ENCODE peak calls at places on chromosomes 1 and 21, in six cellular contexts. F, Q, M, D, T and L are unnamed samples. For H3K27me3, the result is how much of the 10 kb centered on the place peaks cover.

GRCh38 chr1:244435562-244436205 is 16.0 kb downstream of the ADSS2 start:
- DNase-seq in T (no peak), F (no peak), M (no peak), Q (no peak), D (no peak), L (no peak)

GRCh38 chr1:156146749-156147405 is 6.5 kb upstream of the SEMA4A start:
- DNase-seq in Q (no peak), T (no peak), M (no peak), D (no peak), F (no peak), L (no peak)

GRCh38 chr1:230509281-230509977 is 83.3 kb upstream of the PGBD5 start:
- DNase-seq in T (peak), F (no peak), D (peak), Q (no peak), M (peak), L (no peak)

GRCh38 chr1:106568575-106568974 is 487.9 kb upstream of the PRMT6 start:
- DNase-seq in M (no peak), D (no peak), T (no peak), F (no peak), Q (no peak), L (peak)

GRCh38 chr1:41355761-41356160 is 5.5 kb upstream of the FOXO6 start:
- DNase-seq in T (no peak), M (no peak), D (no peak), Q (no peak), F (no peak), L (no peak)

GRCh38 chr1:247415423-247416361 is at the start of gene NLRP3:
- DNase-seq in F (peak), D (peak), Q (peak), M (peak), T (no peak), L (peak)

GRCh38 chr1:28078680-28079626 is 9.5 kb downstream of the EYA3 start:
- DNase-seq in T (no peak), F (no peak), Q (no peak), D (no peak), M (peak), L (no peak)

GRCh38 chr21:34351786-34352241 is 12.0 kb upstream of the KCNE2 start:
- DNase-seq in M (peak), D (no peak), Q (no peak), F (no peak), T (no peak), L (peak)

GRCh38 chr1:101137144-101138126 is 99.4 kb upstream of the S1PR1 start:
- DNase-seq in D (no peak), T (no peak), M (no peak), Q (no peak), F (no peak), L (no peak)

GRCh38 chr1:52111492-52111891 is 30.4 kb upstream of the ZFYVE9 start:
- DNase-seq in D (no peak), M (no peak), Q (no peak), T (no peak), F (no peak), L (no peak)

GRCh38 chr1:246583448-246584185 is 17.4 kb downstream of the CNST start:
- DNase-seq in T (peak), M (peak), D (no peak), F (peak), Q (no peak), L (no peak)

GRCh38 chr1:202130275-202130646 is 7.5 kb downstream of the GPR37L1 start:
- DNase-seq in T (no peak), Q (no peak), M (no peak), F (no peak), D (no peak), L (no peak)

GRCh38 chr1:195704028-195704427 is 904.2 kb downstream of the KCNT2 start:
- DNase-seq in Q (no peak), F (no peak), M (no peak), T (no peak), D (no peak), L (no peak)

GRCh38 chr1:159177273-159177907 is 6.0 kb downstream of the CADM3 start:
- DNase-seq in F (peak), T (no peak), M (peak), D (no peak), Q (no peak), L (no peak)

GRCh38 chr1:178607718-178608408 is 95.0 kb downstream of the TEX35 start:
- DNase-seq in T (no peak), Q (no peak), F (no peak), M (no peak), D (no peak), L (peak)

DNA sequence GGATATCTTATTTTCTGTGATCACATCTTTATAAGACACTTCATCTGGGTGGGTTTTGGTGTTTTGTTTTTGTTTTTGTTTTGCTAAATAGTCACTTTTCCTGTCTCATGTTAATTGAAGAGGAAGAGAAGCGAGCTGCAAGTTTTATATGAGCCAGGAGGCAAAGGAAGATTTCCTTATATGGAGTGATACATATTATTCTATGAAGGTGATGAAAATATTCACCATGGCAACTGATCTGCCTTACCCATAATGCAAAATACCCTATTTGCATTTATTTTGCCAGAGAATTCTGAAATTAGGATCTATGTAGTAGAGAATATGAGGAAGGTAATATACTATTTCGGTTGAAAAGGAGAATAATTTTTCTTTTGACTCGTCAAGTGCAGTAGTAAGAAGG is 13.9 kb downstream of the CXADR start:
- DNase-seq in F (no peak), T (no peak), D (no peak), M (no peak), Q (no peak), L (no peak)
- H3K4me3 ChIP-seq in F (no peak), T (no peak), D (no peak), M (no peak), Q (no peak), L (no peak)

GRCh38 chr1:26496881-26497280 is 24.6 kb downstream of the HMGN2 start:
- DNase-seq in D (no peak), F (no peak), Q (no peak), T (no peak), M (no peak), L (no peak)

GRCh38 chr1:26498894-26499293 is 26.7 kb downstream of the HMGN2 start:
- DNase-seq in D (no peak), Q (no peak), T (no peak), F (no peak), M (no peak), L (no peak)

DNA sequence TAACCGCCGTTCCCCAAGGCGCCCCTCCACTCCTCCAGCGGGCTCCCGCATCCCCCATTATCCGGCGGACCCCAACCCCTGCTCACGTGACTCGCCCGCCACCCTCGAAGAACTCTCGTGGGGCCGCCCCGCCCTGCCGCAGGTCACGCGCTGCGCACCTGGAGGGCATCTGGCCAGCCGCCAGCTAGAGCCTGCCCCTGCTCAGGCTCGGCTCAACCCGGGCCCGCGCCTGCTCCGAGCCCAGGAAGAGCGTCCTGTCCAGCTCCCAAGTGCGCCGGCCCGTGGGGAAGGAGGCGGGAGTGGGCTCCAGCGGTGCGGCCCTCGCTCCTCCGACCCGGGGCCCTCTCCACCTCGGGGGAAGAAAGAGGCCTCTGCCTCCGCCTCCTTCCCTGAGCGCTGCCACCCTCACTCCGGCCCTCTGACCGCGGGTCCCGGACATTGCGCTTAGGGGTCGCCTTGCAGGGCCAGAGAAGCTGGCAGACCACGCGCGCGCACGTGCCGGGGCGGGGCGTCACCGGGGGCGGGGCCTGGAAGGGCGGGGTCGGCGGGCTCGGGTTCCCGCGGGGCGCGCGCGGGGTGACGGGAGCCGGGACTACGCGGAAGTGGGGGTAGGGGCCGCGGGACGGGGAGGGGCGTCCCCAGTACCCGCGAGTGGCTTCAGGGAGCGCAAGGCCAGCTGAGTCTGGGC is 28.4 kb downstream of the HMGN2 start:
- DNase-seq in Q (peak), D (peak), T (peak), F (peak), M (peak), L (peak)
- TF ChIP-seq CTCF in Q (peak), D (no peak), T (no peak), F (no peak), M (no peak), L (no peak)

DNA sequence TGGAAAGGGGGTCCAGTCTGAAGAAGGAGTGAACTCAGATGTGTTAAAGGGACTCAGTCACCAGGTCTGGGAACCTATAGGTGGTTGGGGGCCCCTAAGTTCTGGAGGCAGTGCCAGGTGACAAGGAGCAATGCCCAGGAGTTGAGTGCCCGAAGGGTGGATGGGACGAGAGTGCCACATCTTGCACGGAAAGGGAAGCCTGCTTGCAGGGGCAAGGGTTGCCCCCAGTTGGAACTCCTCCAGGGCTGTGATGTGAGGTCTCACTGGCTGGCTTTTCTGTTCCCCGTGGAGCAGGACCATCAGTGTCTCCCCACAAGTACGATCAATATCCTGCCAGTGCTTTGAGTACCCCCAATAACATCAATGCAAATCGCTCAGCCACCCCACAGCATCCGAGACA is 107.3 kb downstream of the TOMM20 start:
- DNase-seq in F (no peak), M (no peak), T (no peak), D (no peak), Q (no peak), L (no peak)
- H3K27me3 ChIP-seq in F (under half), M (under half), T (under half), D (under half), Q (under half), L (under half)

GRCh38 chr1:118326960-118327629 is 142.1 kb upstream of the SPAG17 start:
- DNase-seq in M (peak), D (no peak), Q (no peak), F (no peak), T (no peak), L (no peak)

GRCh38 chr1:118317836-118318614 is 133.0 kb upstream of the SPAG17 start:
- DNase-seq in M (no peak), Q (no peak), F (no peak), D (no peak), T (no peak), L (no peak)

GRCh38 chr1:118325545-118326225 is 140.7 kb upstream of the SPAG17 start:
- DNase-seq in D (no peak), M (no peak), F (no peak), T (no peak), Q (no peak), L (no peak)

GRCh38 chr1:118322369-118322768 is 137.3 kb upstream of the SPAG17 start:
- DNase-seq in D (no peak), F (no peak), T (no peak), Q (no peak), M (no peak), L (no peak)
- H3K4me3 ChIP-seq in D (no peak), F (no peak), T (no peak), Q (no peak), M (no peak), L (no peak)

DNA sequence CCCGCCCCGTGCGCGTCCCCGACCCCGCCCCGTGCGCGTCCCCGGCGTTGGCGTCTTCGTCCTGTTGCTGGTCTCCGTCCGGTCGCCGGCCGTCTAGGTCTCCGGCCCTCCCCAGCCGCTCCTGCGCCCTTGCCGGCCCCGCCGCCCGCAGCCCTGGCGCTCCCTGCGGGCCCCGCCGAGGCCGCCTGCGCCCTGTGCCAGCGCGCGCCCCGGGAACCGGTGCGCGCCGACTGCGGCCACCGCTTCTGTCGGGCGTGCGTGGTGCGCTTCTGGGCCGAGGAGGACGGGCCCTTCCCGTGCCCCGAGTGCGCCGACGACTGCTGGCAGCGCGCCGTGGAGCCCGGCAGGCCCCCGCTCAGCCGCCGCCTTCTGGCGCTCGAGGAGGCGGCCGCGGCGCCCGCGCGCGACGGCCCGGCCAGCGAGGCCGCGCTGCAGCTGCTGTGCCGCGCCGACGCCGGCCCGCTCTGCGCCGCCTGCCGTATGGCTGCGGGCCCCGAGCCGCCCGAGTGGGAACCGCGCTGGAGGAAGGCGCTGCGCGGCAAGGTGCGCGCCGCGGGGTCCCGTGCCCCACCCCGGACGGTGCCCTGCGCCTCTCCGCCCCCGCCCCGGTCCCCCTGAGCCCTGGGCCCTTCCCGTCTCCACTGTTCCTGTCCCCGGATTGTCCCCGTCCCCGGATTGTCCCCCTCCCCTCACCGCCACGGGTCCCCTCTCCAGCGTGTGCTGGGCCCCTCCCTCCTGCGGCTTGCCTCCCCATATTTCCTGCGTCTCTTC is at the start of gene RNF187:
- DNase-seq in T (peak), F (peak), Q (peak), M (peak), D (peak), L (no peak)
- TF ChIP-seq CTCF in T (no peak), F (no peak), Q (no peak), M (no peak), D (no peak), L (no peak)

GRCh38 chr21:38806942-38807284 is 1.2 kb downstream of the ETS2 start:
- DNase-seq in Q (no peak), M (no peak), T (no peak), D (no peak), F (no peak), L (no peak)

GRCh38 chr21:38806153-38806941 is 618 bp downstream of the ETS2 start:
- DNase-seq in F (no peak), D (peak), T (no peak), Q (peak), M (no peak), L (peak)

GRCh38 chr21:38809170-38809878 is 3.6 kb downstream of the ETS2 start:
- DNase-seq in T (no peak), D (no peak), Q (no peak), F (no peak), M (no peak), L (no peak)

GRCh38 chr21:38807987-38808386 is 2.3 kb downstream of the ETS2 start:
- DNase-seq in M (no peak), D (no peak), Q (no peak), F (no peak), T (no peak), L (no peak)

DNA sequence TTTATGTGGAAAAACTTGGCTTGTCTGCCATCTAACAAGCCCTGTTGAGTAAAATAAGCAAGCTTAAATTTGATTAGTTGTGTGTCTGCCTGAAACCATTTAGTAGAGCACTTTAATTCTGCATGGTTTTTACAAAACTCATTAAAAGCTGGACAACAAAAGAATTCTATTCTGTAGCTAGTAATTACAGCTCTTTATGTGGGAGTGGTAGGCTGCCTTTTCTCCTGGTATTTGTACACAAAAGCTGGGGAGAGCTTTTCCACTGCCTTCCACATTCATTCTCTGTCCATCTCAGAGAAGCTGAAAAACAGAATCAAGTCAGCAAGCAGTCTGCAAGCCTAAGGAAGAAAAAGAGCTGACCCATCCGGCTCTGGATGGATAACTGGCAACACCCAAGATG is 1.8 kb downstream of the ETS2 start:
- DNase-seq in M (no peak), Q (no peak), D (no peak), F (no peak), T (no peak), L (no peak)
- H3K27me3 ChIP-seq in M (under half), Q (under half), D (under half), F (under half), T (under half), L (under half)

DNA sequence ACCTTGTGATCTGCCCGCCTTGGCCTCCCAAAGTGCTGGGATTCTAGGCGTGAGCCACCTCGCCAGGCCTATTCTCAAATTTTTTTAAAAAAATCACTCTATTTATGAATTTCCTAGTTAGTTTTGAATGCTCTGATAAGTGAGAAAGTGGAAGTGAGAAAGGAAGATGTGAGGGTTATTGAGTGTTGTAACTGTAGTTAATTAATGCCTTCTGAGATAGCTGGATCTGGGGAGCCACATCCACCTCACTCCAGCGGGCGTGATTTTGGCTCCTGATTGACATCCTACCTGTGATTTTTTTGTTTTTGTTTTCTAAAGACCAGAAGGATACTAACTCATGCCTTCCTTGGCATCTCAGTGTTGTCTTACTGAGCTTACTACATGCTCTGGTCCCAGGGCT is 65.6 kb downstream of the ST3GAL3 start:
- DNase-seq in T (no peak), F (no peak), M (no peak), D (no peak), Q (no peak), L (no peak)
- H3K4me3 ChIP-seq in T (no peak), F (no peak), M (no peak), D (no peak), Q (no peak), L (no peak)

GRCh38 chr1:149942207-149942606 is 5.5 kb upstream of the MTMR11 start:
- DNase-seq in D (no peak), T (no peak), M (peak), F (no peak), Q (no peak), L (no peak)
- TF ChIP-seq CTCF in D (peak), T (no peak), M (peak), F (no peak), Q (no peak), L (no peak)

DNA sequence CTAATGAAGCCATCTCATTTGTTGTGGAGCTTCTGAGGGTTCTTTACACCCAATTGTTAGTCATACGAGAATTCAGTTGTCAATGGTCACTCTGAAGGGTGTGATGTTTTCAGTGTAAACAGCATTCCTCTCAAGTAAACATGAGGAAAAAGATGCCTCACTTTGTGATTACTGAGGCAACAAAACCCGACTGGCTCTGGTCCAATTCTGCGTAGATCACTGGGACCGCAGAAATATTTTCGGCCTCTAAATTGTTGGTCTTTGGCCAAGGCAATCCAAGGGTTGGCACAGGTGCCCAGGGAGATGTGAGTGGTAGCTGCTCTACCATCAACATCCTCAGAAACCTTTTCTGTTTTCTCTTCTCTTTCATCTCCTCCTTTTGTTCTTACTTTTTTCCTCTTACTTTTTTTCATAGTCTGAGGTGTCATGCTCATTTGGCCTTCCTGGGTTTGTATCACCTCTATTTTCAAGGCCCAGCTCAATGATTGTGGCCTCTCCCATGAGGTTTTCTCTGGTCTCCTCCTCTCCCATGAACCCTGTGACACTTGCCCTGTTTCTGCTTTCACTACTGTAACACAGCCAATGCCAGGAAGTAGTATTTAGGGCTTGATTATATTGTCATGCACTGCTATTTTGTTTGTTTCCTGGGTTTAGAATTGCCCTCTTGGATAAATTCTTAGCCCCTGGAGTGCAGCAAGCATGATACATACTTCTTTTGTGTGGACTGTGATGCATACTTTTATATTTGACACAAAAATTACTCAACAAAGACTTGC is 221.9 kb downstream of the TNR start:
- DNase-seq in D (no peak), M (no peak), T (no peak), Q (no peak), F (peak), L (no peak)
- H3K27me3 ChIP-seq in D (under half), M (under half), T (under half), Q (under half), F (under half), L (under half)